ENCODE peak calls at places on chromosomes 11 and 22, in nine cellular contexts. X, G, Z, F, K, A, R, M and W are unnamed samples.

GRCh38 chr22:44456661-44457412 is 41.2 kb downstream of the RTL6 start:
- DNase-seq in Z (no peak), R (no peak), K (no peak), X (no peak), M (no peak), F (peak; percentile 56), G (no peak), A (no peak), W (no peak)

GRCh38 chr22:31083923-31084810 is 3.0 kb downstream of the SMTN start:
- DNase-seq in M (no peak), A (no peak), R (no peak), K (no peak), X (no peak), Z (peak; percentile 28), G (no peak), F (peak; percentile 80), W (peak; percentile 48)

GRCh38 chr22:27810566-27810965 is 9.0 kb upstream of the MN1 start:
- DNase-seq in A (peak; percentile 40), M (peak; percentile 68), Z (peak; percentile 47), R (peak; percentile 80), K (no peak), G (no peak), X (no peak), F (no peak), W (no peak)

GRCh38 chr11:110174645-110175310 is 81.6 kb downstream of the ZC3H12C start:
- DNase-seq in F (no peak), Z (no peak), R (no peak), X (no peak), G (no peak), K (no peak), A (no peak), M (peak; percentile 73), W (no peak)

GRCh38 chr11:117986981-117987495 is 844 bp downstream of the IL10RA start:
- DNase-seq in M (no peak), X (no peak), A (no peak), Z (peak; percentile 50), R (no peak), G (no peak), F (peak; percentile 74), K (no peak), W (peak; percentile 76)

GRCh38 chr22:41907436-41908401 is 7.2 kb downstream of the SHISA8 start:
- DNase-seq in X (no peak), A (no peak), M (peak; percentile 13), K (no peak), Z (no peak), G (no peak), F (no peak), R (no peak), W (peak; percentile 51)

GRCh38 chr11:34585870-34586654 is 34.8 kb upstream of the EHF start:
- DNase-seq in G (no peak), M (peak; percentile 71), X (no peak), R (no peak), Z (no peak), F (no peak), K (peak; percentile 56), A (peak; percentile 70), W (peak; percentile 43)

GRCh38 chr11:35954205-35954604 is 10.3 kb downstream of the LDLRAD3 start:
- DNase-seq in K (no peak), M (no peak), X (no peak), G (no peak), R (no peak), A (no peak), Z (no peak), F (no peak), W (no peak)

GRCh38 chr11:79397252-79397651 is 43.6 kb downstream of the TENM4 start:
- DNase-seq in R (no peak), F (no peak), M (peak; percentile 61), X (no peak), K (no peak), Z (no peak), A (no peak), G (no peak), W (no peak)

GRCh38 chr22:41909290-41910049 is 5.4 kb downstream of the SHISA8 start:
- DNase-seq in R (no peak), X (no peak), A (no peak), K (no peak), G (no peak), Z (no peak), F (no peak), M (no peak), W (no peak)

GRCh38 chr11:112163875-112164521 is at the start of gene IL18:
- DNase-seq in F (peak; percentile 84), M (no peak), K (peak; percentile 78), Z (peak; percentile 88), X (peak; percentile 71), A (no peak), R (peak; percentile 45), G (peak; percentile 30), W (peak; percentile 25)

GRCh38 chr11:128210148-128210940 is 377.0 kb downstream of the ETS1 start:
- DNase-seq in F (no peak), K (peak; percentile 98), R (no peak), Z (peak; percentile 51), A (peak; percentile 59), M (peak; percentile 94), X (no peak), G (peak; percentile 43), W (no peak)

GRCh38 chr11:70303070-70303469 is 32.6 kb downstream of the PPFIA1 start:
- DNase-seq in Z (no peak), M (peak; percentile 73), K (no peak), F (peak; percentile 37), R (no peak), X (no peak), A (no peak), G (peak; percentile 64), W (no peak)

GRCh38 chr11:130403967-130404366 is 24.4 kb downstream of the ADAMTS8 start:
- DNase-seq in M (no peak), F (no peak), R (no peak), G (no peak), Z (no peak), K (no peak), A (no peak), X (no peak), W (no peak)
- H3K4me3 ChIP-seq in M (no peak overlapping the region), F (no peak overlapping the region), R (no peak overlapping the region), G (no peak overlapping the region), Z (no peak overlapping the region), K (no peak overlapping the region), A (no peak overlapping the region), X (no peak overlapping the region), W (no peak overlapping the region)

DNA sequence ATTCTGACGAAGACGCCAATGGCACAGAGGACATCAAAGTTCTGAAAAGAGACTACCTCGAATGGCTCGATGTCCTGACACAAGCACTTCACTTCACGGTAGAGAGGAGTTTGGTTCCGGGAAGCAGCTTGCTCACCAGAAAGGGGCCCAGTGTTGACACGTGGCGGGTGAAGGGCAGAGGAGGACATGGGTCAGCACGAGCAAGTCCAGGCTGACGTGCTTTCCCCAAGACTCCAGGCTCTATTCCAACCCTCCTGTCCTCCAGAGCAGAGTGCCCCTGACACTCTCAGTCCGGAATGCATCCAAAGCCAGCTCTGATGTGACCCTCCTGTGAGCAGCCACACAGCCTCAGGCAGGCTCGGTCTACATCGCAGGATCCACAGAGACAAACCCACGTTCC is 77.5 kb upstream of the BID start:
- DNase-seq in G (no peak), K (no peak), X (peak; percentile 88), R (peak; percentile 83), A (no peak), F (no peak), M (no peak), Z (no peak), W (no peak)
- TF ChIP-seq POLR2A in G (no peak), K (no peak), X (no peak), R (no peak), A (no peak), F (no peak), M (no peak), Z (no peak), W (no peak)

GRCh38 chr11:40291304-40292100 is 1168.0 kb downstream of the LRRC4C start:
- DNase-seq in Z (no peak), M (no peak), R (no peak), F (no peak), X (no peak), G (no peak), A (no peak), K (no peak), W (no peak)

GRCh38 chr11:40292636-40293585 is 1166.5 kb downstream of the LRRC4C start:
- DNase-seq in F (no peak), M (no peak), K (no peak), A (no peak), Z (no peak), G (no peak), X (peak; percentile 47), R (peak; percentile 26), W (no peak)

GRCh38 chr11:40288212-40288803 is 1171.1 kb downstream of the LRRC4C start:
- DNase-seq in R (no peak), K (no peak), G (no peak), A (no peak), F (no peak), X (no peak), M (no peak), Z (no peak), W (no peak)

GRCh38 chr11:40289370-40289769 is 1170.1 kb downstream of the LRRC4C start:
- DNase-seq in Z (no peak), A (no peak), K (no peak), F (no peak), G (no peak), M (no peak), R (no peak), X (no peak), W (no peak)

DNA sequence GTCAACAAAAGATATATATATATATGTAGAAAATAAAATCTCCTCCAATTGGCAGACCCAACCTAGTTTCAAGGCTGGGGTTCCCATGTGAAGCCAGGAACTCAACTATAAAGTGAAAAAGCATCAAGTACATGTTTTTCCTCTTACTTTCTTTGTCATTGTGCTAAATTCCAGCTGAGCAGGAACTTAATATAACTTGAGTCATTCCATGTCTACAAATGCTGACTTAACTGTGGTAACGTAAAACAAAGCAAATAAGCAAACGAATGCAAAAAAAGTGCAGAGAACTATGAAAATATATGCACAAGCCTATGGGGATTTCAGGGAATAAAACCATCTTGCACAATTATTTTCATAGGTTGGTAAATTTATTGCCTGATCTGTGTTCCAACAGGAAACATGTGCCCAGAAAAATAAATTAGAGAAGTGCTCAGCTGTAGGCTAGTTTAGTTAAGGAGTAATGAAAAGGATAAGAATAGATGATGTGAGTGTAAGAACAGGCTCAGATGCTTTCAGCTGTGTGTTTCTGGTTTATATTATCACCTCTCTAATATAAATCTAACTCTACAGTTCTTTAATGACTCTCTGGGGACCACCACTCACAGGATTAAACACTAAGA is 1169.3 kb downstream of the LRRC4C start:
- DNase-seq in Z (no peak), M (peak; percentile 1), X (no peak), F (no peak), A (no peak), K (no peak), G (no peak), R (no peak), W (no peak)
- H3K4me3 ChIP-seq in Z (no peak overlapping the region), M (no peak overlapping the region), X (no peak overlapping the region), F (no peak overlapping the region), A (no peak overlapping the region), K (no peak overlapping the region), G (no peak overlapping the region), R (peak overlapping the region; percentile 59), W (no peak overlapping the region)

DNA sequence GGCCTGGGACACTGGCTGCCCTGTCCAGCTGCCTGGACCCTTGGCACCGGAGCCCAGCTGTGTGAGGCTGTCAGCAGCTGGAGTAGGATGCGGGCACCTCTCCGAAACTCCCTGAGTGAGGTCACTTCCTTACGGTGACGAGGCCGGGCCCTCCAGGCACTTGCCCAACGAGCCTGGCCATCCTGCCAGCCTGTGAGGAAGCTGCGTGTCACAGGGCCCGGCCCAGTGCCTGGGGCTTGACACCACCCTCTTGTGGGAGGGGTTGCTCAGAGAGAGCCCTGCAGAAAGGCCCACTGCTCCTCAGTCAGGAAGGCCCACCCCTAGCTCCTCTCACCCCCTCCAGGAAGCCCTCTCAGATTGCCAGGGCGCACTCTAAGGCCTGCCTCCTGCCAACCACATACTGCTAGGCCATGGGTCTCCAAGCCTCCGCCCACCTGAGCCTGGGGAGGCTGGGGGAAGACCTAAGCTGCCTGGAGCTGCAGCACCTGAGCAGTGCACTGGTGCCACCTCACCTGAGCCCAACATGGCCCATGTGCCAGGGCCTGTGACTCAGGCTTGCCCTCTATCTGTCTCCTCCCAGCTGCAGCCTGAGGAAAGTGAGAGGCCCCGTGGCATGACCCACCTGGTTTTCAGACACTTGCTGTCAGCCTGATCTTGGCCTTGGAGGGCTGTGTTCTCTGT is 4.3 kb upstream of the PHLDA2 start:
- DNase-seq in F (peak; percentile 91), K (peak; percentile 89), G (peak; percentile 71), A (no peak), R (peak; percentile 82), M (peak; percentile 75), Z (peak; percentile 70), X (peak; percentile 77), W (peak; percentile 94)
- TF ChIP-seq POLR2A in F (no peak), K (no peak), G (no peak), A (no peak), R (no peak), M (peak; percentile 29), Z (no peak), X (no peak), W (no peak)